ENCODE peak calls at places on chromosomes 6 and 20, in eight cellular contexts. C, I, R, O, S, F, M and E are unnamed samples.

GRCh38 chr20:38893485-38894090 is 32.6 kb upstream of the FAM83D start:
- DNase-seq in M (peak), F (peak), O (peak), R (peak), I (peak), S (peak), C (peak), E (peak)

GRCh38 chr6:14713008-14713452 is 532.8 kb upstream of the JARID2 start:
- DNase-seq in F (peak), I (no peak), C (peak), M (peak), S (peak), O (peak), R (no peak), E (peak)

GRCh38 chr20:49775229-49775693 is 37.4 kb upstream of the SLC9A8 start:
- DNase-seq in S (peak), O (peak), F (peak), I (peak), R (peak), M (peak), C (peak), E (peak)

GRCh38 chr20:44765647-44766367 is 20.1 kb downstream of the KCNK15 start:
- DNase-seq in S (no peak), I (peak), R (peak), C (peak), F (peak), O (no peak), M (no peak), E (no peak)

GRCh38 chr20:47142782-47143170 is 213.7 kb downstream of the ZMYND8 start:
- DNase-seq in F (no peak), R (no peak), O (no peak), C (no peak), I (no peak), S (no peak), M (no peak), E (no peak)

GRCh38 chr6:109580519-109580918 is 97.5 kb upstream of the ZBTB24 start:
- DNase-seq in R (no peak), S (peak), F (peak), C (peak), I (no peak), O (peak), M (peak), E (no peak)

GRCh38 chr6:168086616-168087015 is 7.6 kb upstream of the FRMD1 start:
- DNase-seq in F (no peak), C (no peak), O (no peak), I (no peak), M (no peak), S (no peak), R (no peak), E (no peak)

GRCh38 chr6:2429032-2429431 is 183.6 kb upstream of the GMDS start:
- DNase-seq in M (no peak), C (no peak), R (no peak), O (no peak), S (no peak), F (no peak), I (no peak), E (no peak)

GRCh38 chr6:75089921-75090320 is 115.9 kb downstream of the COL12A1 start:
- DNase-seq in O (no peak), M (no peak), C (no peak), I (no peak), S (no peak), F (no peak), R (no peak), E (no peak)

GRCh38 chr6:42171813-42172595 is 1.2 kb upstream of the GUCA1A start:
- DNase-seq in C (no peak), O (no peak), I (no peak), M (no peak), F (no peak), S (no peak), R (no peak), E (no peak)

GRCh38 chr20:37090357-37090871 is 5.4 kb downstream of the RBL1 start:
- DNase-seq in R (no peak), C (peak), M (no peak), I (no peak), O (no peak), F (no peak), S (no peak), E (no peak)

GRCh38 chr6:165580139-165580538 is 82.9 kb downstream of the PDE10A start:
- DNase-seq in C (peak), R (no peak), O (peak), M (no peak), S (no peak), F (peak), I (no peak), E (no peak)

GRCh38 chr20:61860588-61860987 is 205.1 kb downstream of the TAF4 start:
- DNase-seq in F (no peak), C (no peak), O (no peak), R (no peak), I (no peak), S (no peak), M (no peak), E (no peak)

GRCh38 chr6:158854214-158855101 is 35.3 kb upstream of the EZR start:
- DNase-seq in I (no peak), M (peak), R (no peak), S (peak), O (peak), F (no peak), C (no peak), E (no peak)

GRCh38 chr20:38748097-38748862 is at the start of gene ACTR5:
- DNase-seq in F (peak), R (peak), C (peak), M (peak), S (peak), I (peak), O (peak), E (peak)

GRCh38 chr20:33211817-33212424 is 5.2 kb upstream of the BPIFA3 start:
- DNase-seq in C (peak), F (peak), R (peak), I (peak), O (peak), S (peak), M (peak), E (peak)

GRCh38 chr6:165659945-165660862 is 2.8 kb downstream of the PDE10A start:
- DNase-seq in F (no peak), C (peak), S (no peak), I (no peak), R (no peak), O (peak), M (no peak), E (peak)

GRCh38 chr6:20952605-20953004 is 418.3 kb downstream of the CDKAL1 start:
- DNase-seq in R (no peak), F (peak), S (peak), M (peak), I (peak), O (peak), C (peak), E (peak)

GRCh38 chr6:73652637-73653570 is 888 bp downstream of the SLC17A5 start:
- DNase-seq in R (peak), O (peak), M (peak), C (peak), F (peak), I (peak), S (peak), E (no peak)

GRCh38 chr20:17680836-17681740 is 954 bp downstream of the RRBP1 start:
- DNase-seq in S (peak), M (peak), O (peak), C (peak), F (peak), I (no peak), R (peak), E (peak)

GRCh38 chr6:30981942-30982772 is 1.4 kb upstream of the MUC21 start:
- DNase-seq in I (no peak), S (peak), C (peak), F (peak), R (peak), O (peak), M (peak), E (peak)

GRCh38 chr6:164034602-164035140 is 620.2 kb downstream of the QKI start:
- DNase-seq in O (no peak), S (peak), I (no peak), F (no peak), M (no peak), R (no peak), C (no peak), E (no peak)

GRCh38 chr20:39849664-39850063 is 839.4 kb downstream of the MAFB start:
- DNase-seq in O (peak), R (peak), F (peak), M (peak), I (no peak), S (peak), C (peak), E (peak)

GRCh38 chr6:75802366-75802765 is 53.3 kb downstream of the MYO6 start:
- DNase-seq in F (peak), M (peak), C (no peak), R (no peak), O (no peak), I (peak), S (peak), E (no peak)

GRCh38 chr20:43667341-43668132 is 623 bp downstream of the MYBL2 start:
- DNase-seq in S (no peak), R (no peak), M (no peak), F (peak), O (no peak), I (no peak), C (no peak), E (no peak)

GRCh38 chr20:46894579-46894958 is at the start of gene EYA2:
- DNase-seq in O (no peak), M (no peak), I (no peak), R (peak), C (peak), S (no peak), F (no peak), E (no peak)

DNA sequence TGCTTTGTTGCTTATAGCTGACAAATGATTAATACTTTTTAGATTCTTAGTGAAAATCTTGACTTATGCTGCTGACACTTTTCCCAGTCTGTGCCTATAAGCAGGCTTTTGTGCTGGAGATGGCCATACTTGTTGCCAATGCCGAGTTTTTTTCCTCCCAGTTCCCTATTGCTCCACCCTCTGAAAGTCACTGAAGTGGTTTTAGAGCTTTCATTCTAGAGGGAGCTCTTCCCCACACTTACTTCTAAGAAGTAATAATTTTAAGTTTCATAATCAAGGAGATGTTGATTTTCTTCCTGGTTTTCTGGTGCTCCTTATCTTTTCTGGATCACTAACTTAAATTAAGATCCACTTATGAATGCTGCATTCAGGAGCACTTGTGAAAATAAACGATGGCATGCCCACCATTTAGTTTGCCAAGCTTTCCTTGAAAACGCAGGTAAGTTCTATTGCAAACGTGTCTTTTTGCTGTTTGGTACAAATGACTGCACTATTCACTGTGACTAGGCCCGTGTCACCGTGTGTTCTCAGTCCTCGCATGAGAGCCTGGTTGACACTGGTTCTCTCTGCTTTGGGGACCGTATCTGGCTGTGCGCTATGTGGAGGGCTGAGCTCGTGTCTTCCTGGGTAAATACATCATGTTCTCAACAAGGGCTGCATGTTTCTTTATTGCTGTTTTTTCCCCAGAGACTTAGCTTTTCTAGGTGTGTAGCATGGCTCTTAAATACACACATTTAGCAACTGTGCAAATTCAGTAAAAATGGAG is 50.2 kb downstream of the GFRA4 start:
- DNase-seq in F (peak), I (no peak), S (no peak), O (peak), M (no peak), C (peak), R (no peak), E (peak)
- TF ChIP-seq CTCF in F (peak), I (no peak), S (no peak), O (peak), M (no peak), C (peak), R (no peak), E (no peak)

DNA sequence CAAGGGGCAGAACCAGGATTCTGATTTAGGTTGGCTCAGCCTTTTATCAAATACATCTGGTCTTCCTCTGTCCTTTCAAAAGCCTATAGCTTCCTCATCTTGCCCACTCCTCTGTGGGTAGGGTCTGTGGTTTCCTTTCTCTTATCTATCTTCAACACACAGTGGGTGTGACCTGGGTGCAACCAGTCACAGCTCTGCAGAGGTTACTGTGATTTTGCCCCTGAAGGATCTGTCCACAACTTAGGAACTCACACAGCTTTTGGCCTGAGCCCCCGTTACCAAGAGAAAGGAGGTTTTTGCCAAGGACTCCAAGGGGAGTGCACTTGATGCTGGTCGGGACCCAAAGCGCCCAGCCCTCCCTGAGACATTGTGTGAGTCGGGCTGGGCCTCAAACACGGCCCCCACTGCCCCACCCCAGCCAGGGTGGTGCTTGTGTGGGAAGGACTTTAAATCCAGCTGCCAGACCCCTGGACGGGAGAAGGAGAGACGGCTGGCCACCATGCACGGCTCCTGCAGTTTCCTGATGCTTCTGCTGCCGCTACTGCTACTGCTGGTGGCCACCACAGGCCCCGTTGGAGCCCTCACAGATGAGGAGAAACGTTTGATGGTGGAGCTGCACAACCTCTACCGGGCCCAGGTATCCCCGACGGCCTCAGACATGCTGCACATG is at the start of gene PI16:
- DNase-seq in R (no peak), M (no peak), I (no peak), S (no peak), F (no peak), O (no peak), C (no peak), E (no peak)
- H3K4me3 ChIP-seq in R (no peak), M (no peak), I (no peak), S (no peak), F (no peak), O (no peak), C (no peak), E (no peak)

GRCh38 chr6:28137458-28138020 is 4.1 kb upstream of the ZKSCAN8 start:
- DNase-seq in F (peak), I (no peak), C (peak), R (no peak), S (no peak), M (no peak), O (peak), E (no peak)

GRCh38 chr6:28135393-28135792 is 6.3 kb upstream of the ZKSCAN8 start:
- DNase-seq in M (no peak), I (no peak), S (no peak), O (no peak), F (no peak), R (no peak), C (no peak), E (no peak)

GRCh38 chr6:28136585-28137457 is 4.9 kb upstream of the ZKSCAN8 start:
- DNase-seq in O (peak), M (peak), R (peak), C (peak), S (peak), F (peak), I (peak), E (peak)

GRCh38 chr6:28134716-28135115 is 7.0 kb upstream of the ZKSCAN8 start:
- DNase-seq in O (no peak), M (no peak), F (no peak), R (no peak), I (no peak), C (no peak), S (no peak), E (no peak)

DNA sequence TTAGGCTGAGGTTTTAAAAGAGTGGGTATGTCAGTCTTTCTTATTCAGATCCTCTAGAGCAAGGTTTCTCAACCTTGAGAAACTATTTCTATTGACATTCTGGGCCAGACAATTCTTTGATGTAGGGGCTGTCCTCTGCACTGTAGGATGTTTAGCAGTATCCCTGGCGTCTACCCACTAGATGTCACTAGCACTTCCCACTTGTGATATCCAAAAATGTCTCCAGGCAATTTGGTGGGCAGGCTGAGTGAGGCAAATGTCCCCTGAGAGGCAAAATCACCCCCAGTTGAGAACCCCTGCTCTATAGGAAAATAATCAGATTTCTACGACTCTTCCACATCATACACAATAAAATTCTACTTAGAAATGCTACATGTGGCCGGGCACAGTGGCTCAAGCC is 7.7 kb upstream of the ZKSCAN8 start:
- DNase-seq in F (peak), R (no peak), S (peak), C (peak), M (peak), I (peak), O (peak), E (peak)
- TF ChIP-seq CTCF in F (peak), R (peak), S (peak), C (peak), M (peak), I (peak), O (peak), E (peak)

DNA sequence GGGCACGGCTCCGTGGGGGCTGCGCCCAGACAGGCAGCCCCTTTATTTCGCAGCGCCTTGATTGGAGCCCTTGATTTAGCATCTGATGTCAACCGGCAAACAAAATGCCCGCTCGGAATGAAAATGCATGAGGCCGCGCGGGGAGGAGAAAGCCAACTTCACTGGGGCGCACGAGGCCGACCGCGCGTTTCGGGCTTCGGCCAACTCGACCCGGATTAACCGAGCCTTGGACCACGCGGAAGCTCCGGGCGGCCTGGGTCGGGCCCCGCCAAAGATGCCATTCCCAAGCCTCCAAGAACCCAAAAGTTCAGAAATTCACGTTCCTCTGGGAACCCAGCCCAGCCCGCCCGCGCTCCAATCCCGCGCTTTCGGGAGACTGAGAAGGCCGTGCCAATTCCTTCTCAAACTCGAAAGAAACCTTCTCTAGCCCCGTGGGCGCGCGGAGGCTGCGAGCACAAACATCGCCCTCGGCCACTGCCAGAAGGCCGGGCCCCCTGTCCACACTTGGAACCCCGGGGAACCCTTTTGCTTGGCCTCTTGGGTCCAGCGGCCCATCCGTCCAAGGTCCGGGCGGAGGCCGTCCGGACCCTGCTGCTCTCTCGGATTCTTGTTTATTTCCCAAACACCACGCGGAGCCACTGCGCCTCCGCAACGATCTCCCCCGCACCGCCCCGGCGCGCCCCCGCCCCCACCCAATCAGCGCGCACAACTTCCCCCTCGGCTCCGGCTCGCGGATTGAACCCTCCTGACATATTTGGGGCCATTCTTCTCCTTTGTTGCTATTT is 816 bp upstream of the INSM1 start:
- DNase-seq in O (no peak), C (no peak), M (no peak), F (no peak), S (no peak), I (no peak), R (no peak), E (peak)
- H3K4me3 ChIP-seq in O (no peak), C (no peak), M (no peak), F (no peak), S (no peak), I (no peak), R (peak), E (no peak)